ENCODE peak calls at places on chromosome X, in six cellular contexts. I, N, Z, G, H and U are unnamed samples.

GRCh38 chrX:138020941-138021340 is 455.0 kb downstream of the ZIC3 start:
- DNase-seq in I (no peak), N (no peak), Z (no peak), G (no peak), H (no peak), U (no peak)

GRCh38 chrX:41373989-41374606 is 40.1 kb downstream of the DDX3X start:
- DNase-seq in I (no peak), N (no peak), Z (no peak), G (no peak), H (no peak), U (no peak)

GRCh38 chrX:36867143-36867542 is 141.0 kb upstream of the FAM47C start:
- DNase-seq in I (peak; percentile 27), N (no peak), Z (no peak), G (no peak), H (no peak), U (no peak)

GRCh38 chrX:150062292-150063137 is 124.2 kb upstream of the EOLA2 start:
- DNase-seq in I (peak; percentile 41), N (no peak), Z (no peak), G (peak; percentile 80), H (peak; percentile 72), U (no peak)

GRCh38 chrX:133792198-133792953 is 193.0 kb downstream of the GPC3 start:
- DNase-seq in I (peak; percentile 80), N (peak; percentile 5), Z (peak; percentile 59), G (peak; percentile 65), H (peak; percentile 61), U (peak; percentile 63)

GRCh38 chrX:115602308-115602707 is 41.3 kb downstream of the PLS3 start:
- DNase-seq in I (no peak), N (no peak), Z (no peak), G (no peak), H (no peak), U (no peak)

GRCh38 chrX:52923781-52924241 is 26.7 kb downstream of the FAM156B start:
- DNase-seq in I (peak; percentile 57), N (no peak), Z (no peak), G (peak; percentile 64), H (peak; percentile 37), U (no peak)

GRCh38 chrX:40314070-40314469 is 216.3 kb upstream of the BCOR start:
- DNase-seq in I (peak; percentile 3), N (no peak), Z (no peak), G (no peak), H (no peak), U (no peak)

GRCh38 chrX:11672213-11672612 is 6.5 kb upstream of the ARHGAP6 start:
- DNase-seq in I (no peak), N (no peak), Z (no peak), G (no peak), H (no peak), U (no peak)

GRCh38 chrX:11683057-11683456 is 17.3 kb upstream of the ARHGAP6 start:
- DNase-seq in I (no peak), N (no peak), Z (no peak), G (no peak), H (no peak), U (no peak)

GRCh38 chrX:11678174-11678573 is 12.5 kb upstream of the ARHGAP6 start:
- DNase-seq in I (peak; percentile 20), N (no peak), Z (no peak), G (no peak), H (no peak), U (no peak)
- TF ChIP-seq CTCF in I (peak; percentile 41), N (peak; percentile 44), Z (peak; percentile 21), G (peak; percentile 35), H (no peak), U (peak; percentile 53)

GRCh38 chrX:14448406-14448805 is 80.9 kb upstream of the GLRA2 start:
- DNase-seq in I (no peak), N (no peak), Z (no peak), G (no peak), H (no peak), U (no peak)

DNA sequence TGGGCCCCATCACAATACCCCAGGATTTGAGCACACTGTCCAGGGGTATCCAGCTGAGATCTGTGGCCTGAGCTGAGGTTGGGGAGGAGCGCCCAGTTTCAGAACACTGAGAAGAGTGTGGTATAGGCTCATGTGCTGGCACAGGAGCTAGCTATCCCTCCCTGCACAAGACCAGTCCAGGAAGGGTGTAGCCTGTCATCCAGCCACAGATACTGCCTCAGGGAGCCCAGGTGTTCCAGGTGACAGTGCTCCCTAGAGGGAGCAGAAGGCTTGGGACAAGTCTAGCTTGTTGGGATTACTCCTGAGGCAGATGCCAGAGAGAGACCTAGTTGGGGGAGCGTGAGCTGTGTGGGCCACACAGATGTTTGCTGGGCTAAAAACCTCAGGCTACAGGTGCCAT is 79.6 kb upstream of the GLRA2 start:
- DNase-seq in I (no peak), N (no peak), Z (no peak), G (no peak), H (no peak), U (no peak)
- TF ChIP-seq CTCF in I (no peak), N (no peak), Z (no peak), G (no peak), H (no peak), U (no peak)

GRCh38 chrX:139969286-139969685 is 4.0 kb upstream of the CXorf66 start:
- DNase-seq in I (no peak), N (no peak), Z (no peak), G (no peak), H (no peak), U (no peak)

GRCh38 chrX:139972113-139972512 is 6.8 kb upstream of the CXorf66 start:
- DNase-seq in I (no peak), N (no peak), Z (no peak), G (no peak), H (no peak), U (no peak)

GRCh38 chrX:139965421-139965820 is at the start of gene CXorf66:
- DNase-seq in I (no peak), N (no peak), Z (no peak), G (no peak), H (no peak), U (no peak)

GRCh38 chrX:139971394-139971749 is 6.1 kb upstream of the CXorf66 start:
- DNase-seq in I (no peak), N (no peak), Z (no peak), G (no peak), H (no peak), U (no peak)

GRCh38 chrX:139967300-139967699 is 2.0 kb upstream of the CXorf66 start:
- DNase-seq in I (peak; percentile 6), N (no peak), Z (no peak), G (no peak), H (no peak), U (no peak)
- TF ChIP-seq CTCF in I (peak; percentile 34), N (peak; percentile 6), Z (no peak), G (no peak), H (peak; percentile 51), U (peak; percentile 31)

GRCh38 chrX:5042563-5042962 is 1186.1 kb downstream of the NLGN4X start:
- DNase-seq in I (no peak), N (no peak), Z (no peak), G (no peak), H (no peak), U (no peak)
- TF ChIP-seq CTCF in I (no peak), N (no peak), Z (no peak), G (no peak), H (no peak), U (no peak)

GRCh38 chrX:21438792-21439191 is 64.6 kb downstream of the CNKSR2 start:
- DNase-seq in I (no peak), N (no peak), Z (no peak), G (no peak), H (no peak), U (no peak)
- TF ChIP-seq CTCF in I (no peak), N (no peak), Z (no peak), G (no peak), H (no peak), U (no peak)